ENCODE peak calls at places on chromosomes 3 and 15, in four cellular contexts. R, Y, K and F are unnamed samples.

GRCh38 chr3:45942051-45942825 is 1.0 kb upstream of the CXCR6 start:
- DNase-seq in K (no peak), R (no peak), Y (no peak), F (no peak)

GRCh38 chr3:134471521-134472193 is 14.1 kb downstream of the ANAPC13 start:
- DNase-seq in Y (no peak), R (no peak), K (no peak), F (no peak)

GRCh38 chr15:87871738-87872315 is 384.7 kb downstream of the NTRK3 start:
- DNase-seq in R (no peak), Y (no peak), K (no peak), F (no peak)

GRCh38 chr15:62791694-62792093 is 250.9 kb upstream of the TPM1 start:
- DNase-seq in Y (no peak), R (no peak), K (no peak), F (no peak)

GRCh38 chr15:68281008-68281407 is 3.5 kb downstream of the FEM1B start:
- DNase-seq in K (no peak), Y (no peak), R (no peak), F (no peak)

GRCh38 chr15:71323604-71324003 is 208.3 kb downstream of the THSD4 start:
- DNase-seq in Y (no peak), K (no peak), R (no peak), F (no peak)

GRCh38 chr3:156583469-156583868 is 28.6 kb upstream of the SSR3 start:
- DNase-seq in Y (no peak), R (no peak), K (no peak), F (no peak)

GRCh38 chr15:85752591-85752990 is 42.1 kb downstream of the KLHL25 start:
- DNase-seq in K (no peak), Y (no peak), R (peak; percentile 51), F (no peak)

GRCh38 chr3:152205097-152205593 is 63.6 kb upstream of the MBNL1 start:
- DNase-seq in Y (no peak), K (no peak), R (no peak), F (no peak)

GRCh38 chr15:99682455-99682854 is 50.8 kb downstream of the LYSMD4 start:
- DNase-seq in R (no peak), K (no peak), Y (no peak), F (no peak)

GRCh38 chr15:99057697-99058420 is 47.0 kb upstream of the SYNM start:
- DNase-seq in R (no peak), K (no peak), Y (no peak), F (no peak)

GRCh38 chr3:54760226-54760625 is 167.6 kb downstream of the LRTM1 start:
- DNase-seq in K (no peak), R (no peak), Y (no peak), F (no peak)

GRCh38 chr15:90262426-90262825 is 3.0 kb upstream of the NGRN start:
- DNase-seq in K (no peak), Y (no peak), R (no peak), F (no peak)

GRCh38 chr3:86895202-86895601 is 95.7 kb downstream of the VGLL3 start:
- DNase-seq in R (no peak), K (no peak), Y (no peak), F (no peak)

GRCh38 chr15:101723874-101724674 is at the start of gene TARS3:
- DNase-seq in K (peak; percentile 98), Y (peak; percentile 84), R (peak; percentile 98), F (peak; percentile 97)

GRCh38 chr15:86021281-86022264 is 58.1 kb upstream of the AGBL1 start:
- DNase-seq in K (no peak), Y (no peak), R (no peak), F (no peak)

GRCh38 chr3:62201438-62202035 is 171.8 kb downstream of the FEZF2 start:
- DNase-seq in Y (no peak), R (peak; percentile 72), K (no peak), F (no peak)

GRCh38 chr3:25728101-25728500 is 55.1 kb downstream of the NGLY1 start:
- DNase-seq in K (no peak), R (no peak), Y (no peak), F (no peak)

GRCh38 chr3:172332256-172333041 is 115.8 kb downstream of the GHSR start:
- DNase-seq in K (peak; percentile 69), Y (peak; percentile 37), R (peak; percentile 64), F (peak; percentile 62)

GRCh38 chr3:55557549-55557948 is 70.4 kb upstream of the WNT5A start:
- DNase-seq in K (no peak), R (no peak), Y (no peak), F (no peak)

GRCh38 chr3:195224156-195224979 is 46.6 kb downstream of the XXYLT1 start:
- DNase-seq in K (no peak), Y (no peak), R (no peak), F (no peak)

GRCh38 chr3:180306691-180307090 is 270.0 kb upstream of the PEX5L start:
- DNase-seq in Y (no peak), K (no peak), R (no peak), F (no peak)

GRCh38 chr3:143855183-143855582 is 6.9 kb upstream of the SLC9A9 start:
- DNase-seq in Y (no peak), K (no peak), R (no peak), F (no peak)

GRCh38 chr15:64334530-64334929 is 21.4 kb downstream of the CSNK1G1 start:
- DNase-seq in R (no peak), K (no peak), Y (no peak), F (no peak)

GRCh38 chr3:22691407-22691806 is 511.7 kb upstream of the UBE2E2 start:
- DNase-seq in Y (no peak), K (no peak), R (peak; percentile 26), F (no peak)

GRCh38 chr15:78414608-78415250 is 23.3 kb upstream of the IREB2 start:
- DNase-seq in Y (no peak), R (no peak), K (no peak), F (no peak)

GRCh38 chr3:125431391-125431790 is 56.3 kb upstream of the ZNF148 start:
- DNase-seq in Y (no peak), K (no peak), R (no peak), F (no peak)

GRCh38 chr3:52002768-52003167 is 7.1 kb upstream of the RPL29 start:
- DNase-seq in R (peak; percentile 79), K (no peak), Y (no peak), F (peak; percentile 64)

GRCh38 chr3:136992091-136992490 is 34.3 kb downstream of the IL20RB start:
- DNase-seq in K (no peak), R (no peak), Y (no peak), F (no peak)

GRCh38 chr3:34863485-34863884 is 775.8 kb upstream of the ARPP21 start:
- DNase-seq in R (no peak), K (no peak), Y (no peak), F (no peak)

GRCh38 chr3:187571701-187572100 is 98.5 kb downstream of the SST start:
- DNase-seq in Y (no peak), R (no peak), K (no peak), F (no peak)

GRCh38 chr3:66854752-66855151 is 143.4 kb upstream of the KBTBD8 start:
- DNase-seq in K (no peak), R (peak; percentile 42), Y (no peak), F (no peak)

GRCh38 chr3:146101538-146101937 is 59.4 kb downstream of the PLOD2 start:
- DNase-seq in R (no peak), Y (no peak), K (no peak), F (no peak)

GRCh38 chr15:82306791-82307713 is 42.2 kb downstream of the GOLGA6L10 start:
- DNase-seq in R (peak; percentile 59), K (no peak), Y (no peak), F (no peak)

GRCh38 chr15:64122444-64122843 is 26.7 kb downstream of the SNX1 start:
- DNase-seq in R (no peak), K (no peak), Y (no peak), F (no peak)

GRCh38 chr3:30625541-30626438 is 19.4 kb downstream of the TGFBR2 start:
- DNase-seq in R (no peak), Y (no peak), K (no peak), F (no peak)

GRCh38 chr3:44982817-44983216 is 6.8 kb downstream of the EXOSC7 start:
- DNase-seq in Y (no peak), K (no peak), R (no peak), F (no peak)